ENCODE peak calls at places on chromosomes 12 and 14, in ten cellular contexts. Q is iPS DF 6.9, P is GM23248, J is kidney epithelial cell, H is GM12865, O is bronchial epithelial cell, T is IMR-90, Z is fibroblast of pulmonary artery, X is astrocyte, Y is PC-9. V is an unnamed sample.

GRCh38 chr12:62292761-62293446 is 32.7 kb downstream of the USP15 start:
- DNase-seq in Z (no peak), X (peak), Y (no peak), H (no peak), P (no peak), Q (no peak), T (no peak), O (no peak), J (no peak), V (no peak)

GRCh38 chr12:7444537-7444936 is 584 bp upstream of the CD163L1 start:
- DNase-seq in Q (no peak), O (no peak), T (no peak), P (no peak), H (no peak), Y (no peak), X (no peak), Z (no peak), J (no peak), V (no peak)

GRCh38 chr12:26642361-26642760 is 190.6 kb downstream of the ITPR2 start:
- DNase-seq in H (no peak), P (peak), Q (no peak), J (no peak), Z (peak), O (no peak), T (peak), X (no peak), Y (no peak), V (no peak)

GRCh38 chr14:78790262-78790661 is 620.1 kb downstream of the NRXN3 start:
- DNase-seq in Q (peak), Y (no peak), O (peak), Z (no peak), J (no peak), H (no peak), T (no peak), P (peak), X (no peak), V (no peak)

GRCh38 chr12:4037747-4038312 is 164.6 kb upstream of the PARP11 start:
- DNase-seq in J (no peak), O (peak), T (peak), P (peak), Z (peak), H (no peak), X (no peak), Y (no peak), Q (no peak), V (peak)

GRCh38 chr14:74856366-74856765 is 19.6 kb downstream of the PROX2 start:
- DNase-seq in X (no peak), Z (no peak), P (no peak), O (peak), Q (no peak), Y (no peak), T (no peak), H (no peak), J (no peak), V (no peak)

GRCh38 chr14:102646615-102647014 is 54.2 kb downstream of the RCOR1 start:
- DNase-seq in H (no peak), J (no peak), T (no peak), X (no peak), Z (no peak), O (no peak), Y (no peak), P (no peak), Q (no peak), V (no peak)

GRCh38 chr12:5796171-5797091 is 148.6 kb downstream of the ANO2 start:
- DNase-seq in T (peak), P (peak), X (no peak), O (no peak), J (no peak), H (peak), Q (peak), Z (peak), Y (peak), V (peak)

GRCh38 chr12:47903151-47903611 is 1.6 kb downstream of the VDR start:
- DNase-seq in Q (no peak), P (peak), J (peak), T (peak), X (peak), Y (peak), H (peak), O (peak), Z (peak), V (peak)

GRCh38 chr12:55037349-55037748 is 17.6 kb downstream of the NEUROD4 start:
- DNase-seq in T (no peak), H (no peak), O (no peak), Y (no peak), J (no peak), Z (no peak), X (no peak), P (no peak), Q (no peak), V (no peak)

GRCh38 chr12:100020370-100020769 is 35.6 kb upstream of the ANKS1B start:
- DNase-seq in X (peak), O (no peak), J (no peak), H (no peak), P (peak), T (peak), Z (no peak), Y (no peak), Q (no peak), V (no peak)

GRCh38 chr12:121794532-121795028 is 1.1 kb upstream of the RHOF start:
- DNase-seq in P (peak), Q (no peak), J (no peak), O (no peak), Z (no peak), T (no peak), Y (no peak), H (no peak), X (no peak), V (no peak)

GRCh38 chr14:101456246-101457159 is 104.8 kb upstream of the DIO3 start:
- DNase-seq in X (no peak), P (no peak), Q (no peak), H (no peak), Y (no peak), J (no peak), T (no peak), Z (no peak), O (no peak), V (no peak)

GRCh38 chr14:31205681-31206535 is 1.7 kb downstream of the HECTD1 start:
- DNase-seq in Z (peak), H (peak), J (peak), T (peak), P (peak), Q (no peak), Y (no peak), X (peak), O (peak), V (peak)

GRCh38 chr12:84911331-84912190 is 1.0 kb downstream of the SLC6A15 start:
- DNase-seq in P (peak), Z (peak), J (no peak), O (peak), X (peak), Q (peak), Y (peak), T (peak), H (no peak), V (peak)

GRCh38 chr12:26854028-26854387 is 21.0 kb upstream of the ITPR2 start:
- DNase-seq in T (no peak), J (no peak), P (no peak), H (no peak), Q (no peak), Z (no peak), O (no peak), X (no peak), Y (no peak), V (no peak)

GRCh38 chr14:92650581-92651105 is 97.8 kb downstream of the LGMN start:
- DNase-seq in Y (no peak), H (no peak), Q (no peak), X (no peak), P (no peak), O (no peak), Z (no peak), J (no peak), T (no peak), V (no peak)

GRCh38 chr14:70924521-70924920 is 17.3 kb downstream of the PCNX1 start:
- DNase-seq in J (no peak), Q (no peak), P (no peak), H (no peak), Y (no peak), Z (no peak), T (no peak), X (no peak), O (no peak), V (no peak)

GRCh38 chr12:27973487-27973890 is 956 bp upstream of the PTHLH start:
- DNase-seq in J (no peak), T (peak), Z (no peak), P (peak), O (peak), X (no peak), Q (no peak), Y (no peak), H (no peak), V (peak)

GRCh38 chr12:50514526-50515276 is 9.9 kb downstream of the DIP2B start:
- DNase-seq in P (no peak), O (no peak), Z (no peak), Q (no peak), Y (no peak), J (no peak), T (no peak), H (peak), X (no peak), V (no peak)

GRCh38 chr12:50110127-50110761 is 1.8 kb upstream of the COX14 start:
- DNase-seq in Z (no peak), P (no peak), X (no peak), Q (no peak), T (no peak), H (peak), J (no peak), O (no peak), Y (peak), V (no peak)

GRCh38 chr14:26401170-26401968 is 196.5 kb downstream of the NOVA1 start:
- DNase-seq in O (no peak), H (no peak), X (no peak), P (no peak), Z (no peak), T (no peak), J (no peak), Y (no peak), Q (no peak), V (no peak)

GRCh38 chr12:56098592-56098991 is 5.8 kb upstream of the PA2G4 start:
- DNase-seq in Z (no peak), H (no peak), T (no peak), Q (no peak), X (no peak), Y (no peak), P (no peak), O (no peak), J (no peak), V (no peak)

GRCh38 chr12:78556651-78557050 is 307.9 kb upstream of the SYT1 start:
- DNase-seq in Q (no peak), H (no peak), J (no peak), T (no peak), Y (no peak), Z (no peak), O (no peak), P (no peak), X (no peak), V (no peak)

GRCh38 chr14:106508216-106508615 is 981.8 kb downstream of the TMEM121 start:
- DNase-seq in X (no peak), Z (no peak), O (no peak), Q (no peak), T (no peak), Y (no peak), H (no peak), J (no peak), P (no peak), V (no peak)

GRCh38 chr14:39547845-39548244 is 115.6 kb upstream of the FBXO33 start:
- DNase-seq in Q (no peak), P (no peak), J (no peak), T (no peak), H (no peak), Z (no peak), Y (no peak), X (no peak), O (no peak), V (no peak)

GRCh38 chr12:101299931-101300330 is 20.0 kb downstream of the UTP20 start:
- DNase-seq in O (no peak), X (no peak), Y (no peak), Z (no peak), T (peak), P (peak), J (no peak), H (no peak), Q (no peak), V (no peak)

GRCh38 chr12:73863541-73863940 is 674.1 kb upstream of the ATXN7L3B start:
- DNase-seq in Y (no peak), Z (peak), T (no peak), X (peak), H (no peak), O (peak), J (peak), P (no peak), Q (no peak), V (peak)

GRCh38 chr14:99072956-99073355 is 199.0 kb downstream of the BCL11B start:
- DNase-seq in Z (no peak), X (no peak), J (no peak), P (no peak), O (no peak), Q (no peak), T (no peak), H (no peak), Y (no peak), V (no peak)

GRCh38 chr14:100025111-100025510 is 40.1 kb upstream of the EVL start:
- DNase-seq in T (peak), Q (peak), O (peak), Z (peak), J (no peak), Y (peak), X (no peak), P (peak), H (peak), V (peak)

GRCh38 chr14:102138535-102138934 is 1.2 kb upstream of the WDR20 start:
- DNase-seq in Z (no peak), P (no peak), Q (no peak), Y (no peak), X (no peak), T (no peak), H (no peak), J (no peak), O (peak), V (no peak)

GRCh38 chr12:12747281-12747680 is 30.1 kb downstream of the CDKN1B start:
- DNase-seq in Z (peak), X (no peak), H (no peak), Q (no peak), Y (no peak), T (no peak), J (no peak), P (no peak), O (no peak), V (no peak)

GRCh38 chr12:57845478-57846284 is 848 bp downstream of the CTDSP2 start:
- DNase-seq in T (no peak), Z (peak), O (no peak), Y (peak), H (peak), P (peak), Q (no peak), X (no peak), J (no peak), V (peak)

GRCh38 chr12:115013668-115014072 is 329.7 kb upstream of the TBX3 start:
- DNase-seq in Q (no peak), H (no peak), J (no peak), Z (no peak), Y (no peak), X (no peak), P (no peak), O (no peak), T (no peak), V (no peak)

GRCh38 chr12:56709759-56710376 is 15.2 kb downstream of the NACA start:
- DNase-seq in Y (no peak), P (no peak), X (no peak), Z (no peak), J (no peak), O (no peak), H (no peak), T (no peak), Q (no peak), V (no peak)

GRCh38 chr14:38257500-38257899 is 1.6 kb upstream of the CLEC14A start:
- DNase-seq in J (no peak), Q (no peak), O (peak), Y (no peak), P (peak), X (no peak), H (no peak), T (peak), Z (peak), V (no peak)

GRCh38 chr14:68552597-68552996 is 240.3 kb downstream of the ZFP36L1 start:
- DNase-seq in P (peak), Z (peak), X (peak), H (no peak), T (peak), Y (no peak), J (no peak), O (peak), Q (no peak), V (no peak)
- H3K4me3 ChIP-seq in P (no peak), Z (no peak), X (no peak), H (no peak), T (no peak), Y (no peak), J (no peak), O (no peak), Q (no peak), V (no peak)

GRCh38 chr12:104470521-104470920 is 13.8 kb downstream of the CHST11 start:
- DNase-seq in Z (no peak), T (no peak), O (no peak), H (no peak), Q (no peak), P (no peak), J (no peak), Y (no peak), X (no peak), V (no peak)

GRCh38 chr12:104471336-104471735 is 14.6 kb downstream of the CHST11 start:
- DNase-seq in Y (no peak), X (no peak), Q (no peak), P (no peak), Z (no peak), O (no peak), J (no peak), H (no peak), T (no peak), V (no peak)

GRCh38 chr12:104475269-104475668 is 18.5 kb downstream of the CHST11 start:
- DNase-seq in J (no peak), P (no peak), Y (no peak), Q (no peak), T (no peak), X (no peak), H (no peak), O (no peak), Z (no peak), V (no peak)

GRCh38 chr12:104473374-104473983 is 16.7 kb downstream of the CHST11 start:
- DNase-seq in O (no peak), X (no peak), T (no peak), H (peak), J (no peak), Y (no peak), Q (no peak), Z (no peak), P (no peak), V (no peak)

DNA sequence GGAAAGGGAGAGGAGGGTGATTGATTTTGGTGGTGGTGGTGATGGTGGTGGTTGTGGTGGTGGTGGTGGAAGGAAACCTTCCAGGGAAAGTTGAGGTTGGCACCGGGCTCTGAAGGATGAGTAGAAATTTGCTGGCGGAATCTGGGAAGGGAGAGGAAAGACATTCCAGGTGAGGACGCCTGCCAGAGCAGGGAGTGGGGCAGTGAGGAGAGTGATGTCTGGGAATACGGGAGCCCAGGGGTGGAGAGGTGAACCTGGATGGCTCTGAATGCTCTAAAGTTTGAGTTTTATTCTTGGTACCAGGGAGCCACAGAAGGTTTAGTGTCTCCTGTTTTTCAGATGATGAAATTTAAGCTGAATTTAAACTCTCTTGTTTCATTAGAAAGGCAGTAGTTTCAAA is 16.0 kb downstream of the CHST11 start:
- DNase-seq in P (no peak), O (no peak), Z (no peak), X (no peak), Q (no peak), T (no peak), Y (no peak), J (no peak), H (no peak), V (no peak)
- H3K4me3 ChIP-seq in P (no peak), O (no peak), Z (no peak), X (no peak), Q (no peak), T (no peak), Y (no peak), J (no peak), H (no peak), V (no peak)

GRCh38 chr12:46554461-46554860 is 181.9 kb upstream of the SLC38A2 start:
- DNase-seq in O (no peak), P (peak), J (no peak), Q (no peak), Z (no peak), H (no peak), Y (no peak), X (no peak), T (no peak), V (peak)
- H3K4me3 ChIP-seq in O (no peak), P (no peak), J (no peak), Q (no peak), Z (no peak), H (no peak), Y (no peak), X (no peak), T (no peak), V (peak)

DNA sequence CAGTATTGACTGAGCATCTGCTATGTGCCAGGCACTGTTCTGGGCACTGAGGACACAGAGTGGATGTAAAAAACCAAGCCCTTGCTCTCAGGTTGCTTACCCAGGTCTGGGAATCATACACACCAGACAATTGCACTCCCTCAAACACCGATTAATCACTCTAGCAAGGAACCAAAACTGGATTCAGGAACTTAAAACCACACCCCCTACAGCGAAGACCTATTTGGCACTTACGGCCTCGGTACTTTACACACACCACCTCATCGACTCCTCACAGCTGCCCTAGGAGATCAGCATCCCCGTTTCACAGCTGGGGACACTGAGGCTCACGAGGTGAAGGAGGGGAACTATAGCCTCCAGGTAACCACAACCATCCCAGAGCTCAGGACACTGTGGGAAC is 1.6 kb downstream of the GLTP start:
- DNase-seq in J (no peak), Q (no peak), P (peak), H (no peak), X (no peak), O (peak), T (no peak), Y (no peak), Z (no peak), V (no peak)
- H3K4me3 ChIP-seq in J (no peak), Q (no peak), P (peak), H (peak), X (peak), O (peak), T (peak), Y (peak), Z (peak), V (peak)

GRCh38 chr12:88638956-88639355 is 58.7 kb upstream of the KITLG start:
- DNase-seq in Q (no peak), Y (no peak), P (peak), H (no peak), T (peak), Z (peak), J (no peak), O (no peak), X (no peak), V (peak)
- H3K4me3 ChIP-seq in Q (no peak), Y (no peak), P (peak), H (no peak), T (no peak), Z (peak), J (no peak), O (no peak), X (no peak), V (peak)

GRCh38 chr14:104970231-104971068 is 7.7 kb downstream of the AHNAK2 start:
- DNase-seq in J (no peak), X (peak), Y (peak), T (peak), Z (peak), H (no peak), P (peak), O (peak), Q (no peak), V (peak)
- H3K4me3 ChIP-seq in J (peak), X (no peak), Y (peak), T (no peak), Z (peak), H (no peak), P (peak), O (peak), Q (no peak), V (peak)

V was measured in adipocyte.